ENCODE peak calls at places on chromosomes 6 and 20, in four cellular contexts. I, K, S and D are unnamed samples.

GRCh38 chr6:131062245-131063027 is 609 bp downstream of the EPB41L2 start:
- DNase-seq in I (no peak), K (peak; percentile 31), S (no peak), D (peak; percentile 27)

GRCh38 chr6:85451586-85452306 is 1.9 kb downstream of the NT5E start:
- DNase-seq in I (no peak), K (no peak), S (no peak), D (no peak)

GRCh38 chr20:44695295-44696230 is 19.6 kb upstream of the CCN5 start:
- DNase-seq in I (no peak), K (no peak), S (no peak), D (no peak)

GRCh38 chr6:52635049-52635577 is 35.8 kb upstream of the TMEM14A start:
- DNase-seq in I (no peak), K (no peak), S (no peak), D (no peak)

GRCh38 chr6:251920-252319 is 40.4 kb upstream of the DUSP22 start:
- DNase-seq in I (no peak), K (no peak), S (no peak), D (no peak)

GRCh38 chr20:63135411-63135810 is 80.5 kb downstream of the YTHDF1 start:
- DNase-seq in I (no peak), K (no peak), S (no peak), D (no peak)

GRCh38 chr20:3661836-3662665 is 1.1 kb downstream of the GFRA4 start:
- DNase-seq in I (no peak), K (no peak), S (no peak), D (no peak)

GRCh38 chr20:62501801-62502495 is 26.2 kb upstream of the GATA5 start:
- DNase-seq in I (no peak), K (peak; percentile 79), S (peak; percentile 48), D (peak; percentile 73)

GRCh38 chr20:48631114-48632016 is 196.4 kb downstream of the PREX1 start:
- DNase-seq in I (no peak), K (no peak), S (no peak), D (no peak)

GRCh38 chr20:926646-927045 is 10.5 kb upstream of the ANGPT4 start:
- DNase-seq in I (no peak), K (no peak), S (no peak), D (no peak)

GRCh38 chr6:106112446-106112845 is 26.3 kb downstream of the PRDM1 start:
- DNase-seq in I (no peak), K (no peak), S (no peak), D (no peak)

DNA sequence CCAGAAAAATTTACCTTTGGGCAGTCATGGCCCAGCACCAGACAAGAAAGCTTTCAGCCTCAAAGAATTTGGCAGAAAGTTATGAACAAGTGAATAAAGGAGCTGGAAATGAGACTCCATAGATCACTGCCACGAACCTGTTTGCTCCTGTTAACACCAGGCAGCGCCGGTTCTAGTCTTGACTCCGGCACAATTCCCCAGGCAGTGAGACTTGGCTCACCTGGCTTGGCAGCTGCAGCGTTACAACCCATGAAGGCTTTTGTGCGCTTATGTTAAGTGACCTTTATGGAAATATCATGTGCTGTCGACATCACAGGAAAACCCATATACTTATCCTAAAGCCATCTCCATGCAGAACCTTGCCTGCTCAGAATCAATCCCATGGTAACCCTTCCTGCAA is 22.2 kb upstream of the FOXC1 start:
- DNase-seq in I (no peak), K (no peak), S (no peak), D (no peak)
- TF ChIP-seq CTCF in I (no peak), K (no peak), S (no peak), D (no peak)

DNA sequence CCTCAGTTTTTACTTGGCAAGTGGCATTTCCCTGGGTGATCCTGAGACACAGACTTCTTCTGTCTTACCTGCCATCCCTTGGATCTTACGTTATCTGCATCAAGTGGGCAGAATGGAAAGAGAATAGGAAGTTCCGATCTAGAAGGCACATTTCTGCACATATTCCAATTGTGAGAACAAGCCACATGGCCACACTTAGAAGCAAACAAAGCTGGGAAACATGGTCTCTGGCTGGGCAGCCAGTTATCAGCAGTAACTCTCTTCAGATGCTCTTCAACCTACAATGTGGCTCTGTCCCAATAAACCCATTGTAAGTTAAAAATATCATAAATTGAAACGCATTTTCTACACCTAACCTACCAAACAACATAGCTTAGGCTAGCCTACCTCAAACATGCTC is 67.3 kb upstream of the CCN6 start:
- DNase-seq in I (no peak), K (no peak), S (no peak), D (no peak)
- TF ChIP-seq CTCF in I (no peak), K (no peak), S (no peak), D (no peak)

DNA sequence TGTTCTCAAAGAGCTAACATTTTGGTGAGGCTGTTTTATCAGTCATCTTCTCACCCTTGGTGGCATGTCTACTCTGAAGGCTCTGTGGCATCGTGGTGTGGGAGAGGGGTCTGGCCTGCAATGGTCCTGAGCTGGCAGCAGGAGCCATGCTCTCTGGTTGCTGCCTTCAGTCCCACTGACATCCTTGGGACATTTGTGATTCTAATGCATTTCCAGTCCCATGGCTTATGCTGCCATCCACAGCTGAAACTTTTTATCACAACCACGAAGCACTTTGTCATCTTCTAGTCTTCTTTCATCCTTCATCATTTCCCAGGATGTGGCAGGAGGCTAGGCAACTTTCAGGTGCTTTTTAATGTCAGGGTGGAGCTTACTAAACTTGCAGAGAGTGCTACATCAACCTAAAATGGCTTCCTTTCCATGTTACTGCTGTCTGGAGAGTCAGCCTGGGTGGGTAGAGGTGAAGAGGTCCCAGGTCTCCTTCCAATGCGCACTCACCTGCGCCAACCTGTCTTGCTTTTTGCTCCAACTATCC is 77.1 kb downstream of the GPR63 start:
- DNase-seq in I (no peak), K (no peak), S (no peak), D (peak; percentile 12)
- TF ChIP-seq CTCF in I (no peak), K (peak; percentile 13), S (no peak), D (no peak)

GRCh38 chr20:10077081-10077471 is 42.3 kb downstream of the ANKEF1 start:
- DNase-seq in I (no peak), K (no peak), S (no peak), D (no peak)
- TF ChIP-seq CTCF in I (peak; percentile 44), K (peak; percentile 48), S (peak; percentile 69), D (no peak)

GRCh38 chr6:150667977-150668716 is 68.5 kb downstream of the PLEKHG1 start:
- DNase-seq in I (peak; percentile 30), K (no peak), S (no peak), D (no peak)

GRCh38 chr6:150668882-150669476 is 69.3 kb downstream of the PLEKHG1 start:
- DNase-seq in I (no peak), K (no peak), S (no peak), D (no peak)

GRCh38 chr6:150672792-150673191 is 73.1 kb downstream of the PLEKHG1 start:
- DNase-seq in I (no peak), K (no peak), S (no peak), D (no peak)

GRCh38 chr6:150673720-150674361 is 74.2 kb downstream of the PLEKHG1 start:
- DNase-seq in I (no peak), K (no peak), S (no peak), D (no peak)

GRCh38 chr6:150670311-150670710 is 70.6 kb downstream of the PLEKHG1 start:
- DNase-seq in I (no peak), K (no peak), S (no peak), D (no peak)
- TF ChIP-seq CTCF in I (no peak), K (peak; percentile 6), S (no peak), D (no peak)

DNA sequence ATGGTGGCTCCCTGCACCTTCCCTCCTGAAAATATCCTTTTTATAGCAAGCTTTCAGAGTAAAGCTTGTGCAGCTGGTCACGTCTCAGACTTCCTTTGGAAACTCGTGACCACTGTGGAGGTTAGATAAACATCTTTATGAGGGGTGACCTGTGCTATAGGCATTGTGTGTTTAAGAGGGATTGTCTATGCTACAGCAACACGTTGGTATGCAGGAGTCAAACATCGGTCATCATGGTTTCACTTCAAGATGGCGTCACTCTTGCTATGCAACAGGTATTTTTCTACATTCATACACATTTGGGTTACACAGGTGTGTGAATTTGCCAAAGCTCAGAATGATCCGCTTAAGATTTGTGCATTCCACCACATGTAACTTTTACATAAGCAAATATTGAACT is 14.6 kb upstream of the BLCAP start:
- DNase-seq in I (no peak), K (no peak), S (no peak), D (no peak)
- TF ChIP-seq CTCF in I (no peak), K (no peak), S (no peak), D (no peak)

GRCh38 chr6:144033816-144034540 is 25.9 kb upstream of the PLAGL1 start:
- DNase-seq in I (no peak), K (no peak), S (no peak), D (no peak)

GRCh38 chr6:144036064-144036873 is 28.2 kb upstream of the PLAGL1 start:
- DNase-seq in I (no peak), K (no peak), S (no peak), D (peak; percentile 48)
- TF ChIP-seq CTCF in I (no peak), K (peak; percentile 19), S (peak; percentile 15), D (peak; percentile 11)

GRCh38 chr20:49906615-49907154 is 8.6 kb downstream of the SPATA2 start:
- DNase-seq in I (no peak), K (no peak), S (no peak), D (no peak)
- TF ChIP-seq CTCF in I (no peak), K (no peak), S (no peak), D (no peak)